ENCODE peak calls at places on chromosomes 6 and 20, in ten cellular contexts. Y, S, O, V, G, A, I, W, T and R are unnamed samples.

GRCh38 chr6:151783692-151784091 is 23.8 kb upstream of the ESR1 start:
- DNase-seq in W (no peak), T (no peak), I (no peak), V (no peak), S (no peak), O (no peak), Y (no peak), G (no peak), A (no peak), R (no peak)

GRCh38 chr6:36912583-36912982 is 26.8 kb downstream of the C6orf89 start:
- DNase-seq in Y (peak), A (peak), S (peak), T (no peak), I (no peak), O (peak), V (peak), W (peak), G (peak), R (no peak)

GRCh38 chr20:33766686-33767085 is 34.9 kb downstream of the ZNF341 start:
- DNase-seq in I (no peak), W (no peak), G (no peak), O (no peak), V (no peak), Y (no peak), A (no peak), T (no peak), S (no peak), R (no peak)

GRCh38 chr6:41646026-41646795 is 7.9 kb downstream of the MDFI start:
- DNase-seq in Y (no peak), T (no peak), V (no peak), W (no peak), I (no peak), S (no peak), O (no peak), A (no peak), G (no peak), R (no peak)

GRCh38 chr20:48728042-48728837 is 99.6 kb downstream of the PREX1 start:
- DNase-seq in V (no peak), Y (no peak), I (no peak), O (no peak), W (no peak), G (no peak), T (no peak), A (no peak), S (no peak), R (no peak)

GRCh38 chr6:108566406-108566805 is 5.7 kb downstream of the FOXO3 start:
- DNase-seq in I (no peak), G (no peak), A (no peak), W (no peak), V (peak), S (no peak), Y (no peak), T (no peak), O (no peak), R (no peak)

GRCh38 chr6:162962093-162962492 is 234.3 kb downstream of the PACRG start:
- DNase-seq in W (no peak), A (no peak), I (no peak), V (no peak), O (no peak), S (no peak), G (peak), T (no peak), Y (no peak), R (no peak)

GRCh38 chr6:28695671-28696537 is 170.2 kb downstream of the GPX5 start:
- DNase-seq in G (peak), V (no peak), T (no peak), I (no peak), O (no peak), S (no peak), A (no peak), Y (no peak), W (no peak), R (no peak)

GRCh38 chr6:168671863-168672546 is 231.0 kb downstream of the SMOC2 start:
- DNase-seq in G (no peak), O (no peak), S (no peak), A (no peak), T (no peak), Y (no peak), W (no peak), V (no peak), I (no peak), R (no peak)

GRCh38 chr6:73696990-73697651 is 1.1 kb downstream of the CD109 start:
- DNase-seq in Y (no peak), W (no peak), A (no peak), V (no peak), O (no peak), G (no peak), I (no peak), T (no peak), S (no peak), R (no peak)

GRCh38 chr20:4444404-4444803 is 277.3 kb upstream of the PRND start:
- DNase-seq in W (no peak), V (no peak), S (peak), Y (no peak), O (no peak), G (peak), A (no peak), T (no peak), I (no peak), R (no peak)

GRCh38 chr6:53119349-53119748 is 29.3 kb downstream of the GCM1 start:
- DNase-seq in A (no peak), G (no peak), T (no peak), W (no peak), V (no peak), O (no peak), Y (no peak), I (no peak), S (no peak), R (no peak)

GRCh38 chr20:36399147-36399968 is 93.2 kb downstream of the DLGAP4 start:
- DNase-seq in O (peak), A (peak), V (no peak), T (no peak), Y (peak), I (no peak), S (no peak), W (peak), G (peak), R (no peak)

GRCh38 chr20:34301587-34302311 is 1.4 kb downstream of the AHCY start:
- DNase-seq in T (no peak), A (no peak), O (no peak), I (no peak), Y (no peak), S (no peak), W (no peak), G (no peak), V (no peak), R (no peak)